ENCODE peak calls at places on chromosomes 4 and X, in ten cellular contexts. One of them, this sample, is unnamed.

GRCh38 chr4:13088726-13089658 is 395.1 kb downstream of the RAB28 start:
- DNase-seq in NCI-H1092: no peak
- DNase-seq in GM23338: no peak
- DNase-seq in GM13977: no peak
- DNase-seq in GM18507: no peak
- DNase-seq in ACHN: no peak
- DNase-seq in fibroblast of mammary gland: peak
- DNase-seq in ELF-1: no peak
- DNase-seq in T-cell: no peak
- DNase-seq in NCI-H2081: no peak
- DNase-seq in this sample: no peak

GRCh38 chr4:7904108-7904516 is 35.5 kb downstream of the AFAP1 start:
- DNase-seq in NCI-H1092: no peak
- DNase-seq in GM23338: no peak
- DNase-seq in GM13977: no peak
- DNase-seq in GM18507: no peak
- DNase-seq in ACHN: no peak
- DNase-seq in fibroblast of mammary gland: peak
- DNase-seq in ELF-1: no peak
- DNase-seq in T-cell: no peak
- DNase-seq in NCI-H2081: no peak
- DNase-seq in this sample: no peak

GRCh38 chr4:138659041-138659565 is 356.5 kb upstream of the NOCT start:
- DNase-seq in NCI-H1092: no peak
- DNase-seq in GM23338: peak
- DNase-seq in GM13977: no peak
- DNase-seq in GM18507: no peak
- DNase-seq in ACHN: no peak
- DNase-seq in fibroblast of mammary gland: no peak
- DNase-seq in ELF-1: peak
- DNase-seq in T-cell: no peak
- DNase-seq in NCI-H2081: no peak
- DNase-seq in this sample: no peak

GRCh38 chrX:33725556-33726232 is 406.4 kb downstream of the FAM47A start:
- DNase-seq in NCI-H1092: no peak
- DNase-seq in GM23338: peak
- DNase-seq in GM13977: no peak
- DNase-seq in GM18507: no peak
- DNase-seq in ACHN: peak
- DNase-seq in fibroblast of mammary gland: no peak
- DNase-seq in ELF-1: peak
- DNase-seq in T-cell: no peak
- DNase-seq in NCI-H2081: no peak
- DNase-seq in this sample: no peak

GRCh38 chr4:108709234-108709633 is 53.6 kb downstream of the ETNPPL start:
- DNase-seq in NCI-H1092: no peak
- DNase-seq in GM23338: peak
- DNase-seq in GM13977: no peak
- DNase-seq in GM18507: no peak
- DNase-seq in ACHN: no peak
- DNase-seq in fibroblast of mammary gland: no peak
- DNase-seq in ELF-1: no peak
- DNase-seq in T-cell: no peak
- DNase-seq in NCI-H2081: no peak
- DNase-seq in this sample: no peak

GRCh38 chr4:176549161-176549865 is 229.5 kb downstream of the SPCS3 start:
- DNase-seq in NCI-H1092: no peak
- DNase-seq in GM23338: no peak
- DNase-seq in GM13977: no peak
- DNase-seq in GM18507: no peak
- DNase-seq in ACHN: no peak
- DNase-seq in fibroblast of mammary gland: peak
- DNase-seq in ELF-1: no peak
- DNase-seq in T-cell: no peak
- DNase-seq in NCI-H2081: no peak
- DNase-seq in this sample: no peak

GRCh38 chr4:183289688-183290087 is 30.4 kb downstream of the CLDN22 start:
- DNase-seq in NCI-H1092: no peak
- DNase-seq in GM23338: peak
- DNase-seq in GM13977: no peak
- DNase-seq in GM18507: no peak
- DNase-seq in ACHN: peak
- DNase-seq in fibroblast of mammary gland: peak
- DNase-seq in ELF-1: peak
- DNase-seq in T-cell: no peak
- DNase-seq in NCI-H2081: no peak
- DNase-seq in this sample: no peak

GRCh38 chr4:71356924-71357663 is 18.3 kb downstream of the SLC4A4 start:
- DNase-seq in NCI-H1092: no peak
- DNase-seq in GM23338: no peak
- DNase-seq in GM13977: no peak
- DNase-seq in GM18507: no peak
- DNase-seq in ACHN: no peak
- DNase-seq in fibroblast of mammary gland: no peak
- DNase-seq in ELF-1: no peak
- DNase-seq in T-cell: no peak
- DNase-seq in NCI-H2081: no peak
- DNase-seq in this sample: no peak

GRCh38 chr4:128220286-128221235 is 67.1 kb downstream of the PGRMC2 start:
- DNase-seq in NCI-H1092: no peak
- DNase-seq in GM23338: peak
- DNase-seq in GM13977: peak
- DNase-seq in GM18507: no peak
- DNase-seq in ACHN: peak
- DNase-seq in fibroblast of mammary gland: peak
- DNase-seq in ELF-1: no peak
- DNase-seq in T-cell: no peak
- DNase-seq in NCI-H2081: peak
- DNase-seq in this sample: no peak

GRCh38 chrX:115333446-115333845 is 43.9 kb downstream of the LUZP4 start:
- DNase-seq in NCI-H1092: no peak
- DNase-seq in GM23338: no peak
- DNase-seq in GM13977: no peak
- DNase-seq in GM18507: no peak
- DNase-seq in ACHN: no peak
- DNase-seq in fibroblast of mammary gland: no peak
- DNase-seq in ELF-1: no peak
- DNase-seq in T-cell: no peak
- DNase-seq in NCI-H2081: peak
- DNase-seq in this sample: no peak

GRCh38 chr4:90099795-90100194 is 27.4 kb upstream of the CCSER1 start:
- DNase-seq in NCI-H1092: no peak
- DNase-seq in GM23338: no peak
- DNase-seq in GM13977: no peak
- DNase-seq in GM18507: no peak
- DNase-seq in ACHN: no peak
- DNase-seq in fibroblast of mammary gland: peak
- DNase-seq in ELF-1: no peak
- DNase-seq in T-cell: no peak
- DNase-seq in NCI-H2081: no peak
- DNase-seq in this sample: no peak

GRCh38 chr4:148808416-148808815 is 366.2 kb upstream of the NR3C2 start:
- DNase-seq in NCI-H1092: no peak
- DNase-seq in GM23338: no peak
- DNase-seq in GM13977: no peak
- DNase-seq in GM18507: no peak
- DNase-seq in ACHN: no peak
- DNase-seq in fibroblast of mammary gland: no peak
- DNase-seq in ELF-1: no peak
- DNase-seq in T-cell: no peak
- DNase-seq in NCI-H2081: no peak
- DNase-seq in this sample: no peak

GRCh38 chr4:9940041-9940440 is 81.3 kb downstream of the SLC2A9 start:
- DNase-seq in NCI-H1092: no peak
- DNase-seq in GM23338: no peak
- DNase-seq in GM13977: no peak
- DNase-seq in GM18507: no peak
- DNase-seq in ACHN: no peak
- DNase-seq in fibroblast of mammary gland: no peak
- DNase-seq in ELF-1: no peak
- DNase-seq in T-cell: no peak
- DNase-seq in NCI-H2081: no peak
- DNase-seq in this sample: no peak

GRCh38 chr4:84324850-84325249 is 174.2 kb downstream of the NKX6-1 start:
- DNase-seq in NCI-H1092: no peak
- DNase-seq in GM23338: no peak
- DNase-seq in GM13977: no peak
- DNase-seq in GM18507: no peak
- DNase-seq in ACHN: no peak
- DNase-seq in fibroblast of mammary gland: no peak
- DNase-seq in ELF-1: peak
- DNase-seq in T-cell: no peak
- DNase-seq in NCI-H2081: no peak
- DNase-seq in this sample: no peak

GRCh38 chrX:65451663-65452062 is 82.9 kb downstream of the LAS1L start:
- DNase-seq in NCI-H1092: peak
- DNase-seq in GM23338: peak
- DNase-seq in GM13977: peak
- DNase-seq in GM18507: peak
- DNase-seq in ACHN: peak
- DNase-seq in fibroblast of mammary gland: peak
- DNase-seq in ELF-1: peak
- DNase-seq in T-cell: no peak
- DNase-seq in NCI-H2081: no peak
- DNase-seq in this sample: no peak

GRCh38 chrX:133323450-133323849 is 91.8 kb downstream of the GPC4 start:
- DNase-seq in NCI-H1092: no peak
- DNase-seq in GM23338: no peak
- DNase-seq in GM13977: no peak
- DNase-seq in GM18507: no peak
- DNase-seq in ACHN: no peak
- DNase-seq in fibroblast of mammary gland: no peak
- DNase-seq in ELF-1: no peak
- DNase-seq in T-cell: no peak
- DNase-seq in NCI-H2081: no peak
- DNase-seq in this sample: no peak

GRCh38 chrX:16587776-16588175 is 62.2 kb upstream of the S100G start:
- DNase-seq in NCI-H1092: no peak
- DNase-seq in GM23338: no peak
- DNase-seq in GM13977: no peak
- DNase-seq in GM18507: no peak
- DNase-seq in ACHN: no peak
- DNase-seq in fibroblast of mammary gland: peak
- DNase-seq in ELF-1: no peak
- DNase-seq in T-cell: no peak
- DNase-seq in NCI-H2081: no peak
- DNase-seq in this sample: no peak

GRCh38 chr4:3111461-3111860 is 37.0 kb downstream of the HTT start:
- DNase-seq in NCI-H1092: no peak
- DNase-seq in GM23338: peak
- DNase-seq in GM13977: no peak
- DNase-seq in GM18507: no peak
- DNase-seq in ACHN: no peak
- DNase-seq in fibroblast of mammary gland: peak
- DNase-seq in ELF-1: peak
- DNase-seq in T-cell: no peak
- DNase-seq in NCI-H2081: no peak
- DNase-seq in this sample: no peak

GRCh38 chr4:131063878-131064277 is 1967.9 kb downstream of the C4orf33 start:
- DNase-seq in NCI-H1092: no peak
- DNase-seq in GM23338: no peak
- DNase-seq in GM13977: no peak
- DNase-seq in GM18507: no peak
- DNase-seq in ACHN: no peak
- DNase-seq in fibroblast of mammary gland: no peak
- DNase-seq in ELF-1: no peak
- DNase-seq in T-cell: no peak
- DNase-seq in NCI-H2081: no peak
- DNase-seq in this sample: no peak

GRCh38 chr4:78222575-78223186 is 165.6 kb downstream of the FRAS1 start:
- DNase-seq in NCI-H1092: peak
- DNase-seq in GM23338: peak
- DNase-seq in GM13977: no peak
- DNase-seq in GM18507: no peak
- DNase-seq in ACHN: no peak
- DNase-seq in fibroblast of mammary gland: no peak
- DNase-seq in ELF-1: peak
- DNase-seq in T-cell: no peak
- DNase-seq in NCI-H2081: peak
- DNase-seq in this sample: no peak